ENCODE peak calls at places on chromosomes 6 and 20, in five cellular contexts. One of them, this sample, is unnamed.

GRCh38 chr20:41330343-41330720 is 10.3 kb upstream of the LPIN3 start:
- DNase-seq in astrocyte of the spinal cord: no peak
- DNase-seq in BJ: no peak
- DNase-seq in right lobe of liver: no peak
- DNase-seq in CD8-positive, alpha-beta T cell: no peak
- DNase-seq in this sample: peak; percentile 25

GRCh38 chr6:149834513-149835481 is 29.4 kb downstream of the LRP11 start:
- DNase-seq in astrocyte of the spinal cord: peak; percentile 77
- DNase-seq in BJ: no peak
- DNase-seq in right lobe of liver: no peak
- DNase-seq in CD8-positive, alpha-beta T cell: peak; percentile 63
- DNase-seq in this sample: peak; percentile 91

GRCh38 chr20:57222631-57222950 is 43.9 kb downstream of the BMP7 start:
- DNase-seq in astrocyte of the spinal cord: no peak
- DNase-seq in BJ: no peak
- DNase-seq in right lobe of liver: no peak
- DNase-seq in CD8-positive, alpha-beta T cell: no peak
- DNase-seq in this sample: no peak

GRCh38 chr6:1700283-1700967 is 90.7 kb downstream of the FOXC1 start:
- DNase-seq in astrocyte of the spinal cord: no peak
- DNase-seq in BJ: no peak
- DNase-seq in right lobe of liver: no peak
- DNase-seq in CD8-positive, alpha-beta T cell: no peak
- DNase-seq in this sample: no peak

GRCh38 chr6:111692327-111693164 is 86.9 kb upstream of the TRAF3IP2 start:
- DNase-seq in astrocyte of the spinal cord: no peak
- DNase-seq in BJ: no peak
- DNase-seq in right lobe of liver: peak; percentile 71
- DNase-seq in CD8-positive, alpha-beta T cell: no peak
- DNase-seq in this sample: no peak

GRCh38 chr6:11143394-11144371 is 32.2 kb upstream of the ERVFRD-1 start:
- DNase-seq in astrocyte of the spinal cord: peak; percentile 88
- DNase-seq in BJ: peak; percentile 43
- DNase-seq in right lobe of liver: peak; percentile 78
- DNase-seq in CD8-positive, alpha-beta T cell: no peak
- DNase-seq in this sample: peak; percentile 99

GRCh38 chr6:33952016-33952415 is 148.2 kb upstream of the MLN start:
- DNase-seq in astrocyte of the spinal cord: no peak
- DNase-seq in BJ: no peak
- DNase-seq in right lobe of liver: no peak
- DNase-seq in CD8-positive, alpha-beta T cell: no peak
- DNase-seq in this sample: no peak

GRCh38 chr20:58864346-58864745 is 11.8 kb downstream of the GNAS start:
- DNase-seq in astrocyte of the spinal cord: no peak
- DNase-seq in BJ: no peak
- DNase-seq in right lobe of liver: no peak
- DNase-seq in CD8-positive, alpha-beta T cell: no peak
- DNase-seq in this sample: no peak

GRCh38 chr6:26216015-26216885 is 129.0 kb downstream of the HFE start:
- DNase-seq in astrocyte of the spinal cord: peak; percentile 99
- DNase-seq in BJ: peak; percentile 100
- DNase-seq in right lobe of liver: peak; percentile 60
- DNase-seq in CD8-positive, alpha-beta T cell: peak; percentile 61
- DNase-seq in this sample: peak; percentile 98

GRCh38 chr20:50642288-50642803 is 49.0 kb downstream of the RIPOR3 start:
- DNase-seq in astrocyte of the spinal cord: no peak
- DNase-seq in BJ: no peak
- DNase-seq in right lobe of liver: no peak
- DNase-seq in CD8-positive, alpha-beta T cell: no peak
- DNase-seq in this sample: no peak

DNA sequence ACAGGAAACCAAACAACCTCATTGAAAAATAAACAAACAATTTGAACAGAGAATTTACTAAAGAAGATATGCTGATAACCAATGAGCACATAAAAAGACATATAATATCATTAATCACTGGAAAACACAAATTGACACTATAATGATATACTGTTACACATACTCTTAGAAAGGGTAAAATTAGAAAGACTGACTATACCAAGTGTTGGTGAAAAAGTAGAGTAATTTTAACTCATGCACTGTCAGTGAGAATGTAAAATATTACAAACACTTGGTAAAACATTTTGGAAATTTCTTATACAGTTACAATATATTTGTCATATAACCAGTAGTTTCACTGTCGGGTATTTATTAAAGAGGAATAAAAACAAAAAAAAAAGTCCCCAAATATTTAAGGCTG is 1139.2 kb upstream of the GJE1 start:
- DNase-seq in astrocyte of the spinal cord: no peak
- DNase-seq in BJ: no peak
- DNase-seq in right lobe of liver: no peak
- DNase-seq in CD8-positive, alpha-beta T cell: no peak
- DNase-seq in this sample: no peak
- H3K4me3 ChIP-seq in astrocyte of the spinal cord: no peak overlapping the region
- H3K4me3 ChIP-seq in BJ: no peak overlapping the region
- H3K4me3 ChIP-seq in right lobe of liver: no peak overlapping the region
- H3K4me3 ChIP-seq in CD8-positive, alpha-beta T cell: no peak overlapping the region
- H3K4me3 ChIP-seq in this sample: no peak overlapping the region

GRCh38 chr6:3750324-3751018 is 1.0 kb downstream of the PXDC1 start:
- DNase-seq in astrocyte of the spinal cord: peak; percentile 82
- DNase-seq in BJ: no peak
- DNase-seq in right lobe of liver: peak; percentile 89
- DNase-seq in CD8-positive, alpha-beta T cell: no peak
- DNase-seq in this sample: peak; percentile 73
- TF ChIP-seq CTCF in astrocyte of the spinal cord: no peak
- TF ChIP-seq CTCF in BJ: no peak
- TF ChIP-seq CTCF in right lobe of liver: peak; percentile 3
- TF ChIP-seq CTCF in CD8-positive, alpha-beta T cell: no peak
- TF ChIP-seq CTCF in this sample: no peak

GRCh38 chr6:136742125-136742524 is 50.2 kb downstream of the MAP3K5 start:
- DNase-seq in astrocyte of the spinal cord: no peak
- DNase-seq in BJ: no peak
- DNase-seq in right lobe of liver: no peak
- DNase-seq in CD8-positive, alpha-beta T cell: no peak
- DNase-seq in this sample: no peak
- H3K4me3 ChIP-seq in astrocyte of the spinal cord: no peak overlapping the region
- H3K4me3 ChIP-seq in BJ: no peak overlapping the region
- H3K4me3 ChIP-seq in right lobe of liver: no peak overlapping the region
- H3K4me3 ChIP-seq in CD8-positive, alpha-beta T cell: no peak overlapping the region
- H3K4me3 ChIP-seq in this sample: no peak overlapping the region

DNA sequence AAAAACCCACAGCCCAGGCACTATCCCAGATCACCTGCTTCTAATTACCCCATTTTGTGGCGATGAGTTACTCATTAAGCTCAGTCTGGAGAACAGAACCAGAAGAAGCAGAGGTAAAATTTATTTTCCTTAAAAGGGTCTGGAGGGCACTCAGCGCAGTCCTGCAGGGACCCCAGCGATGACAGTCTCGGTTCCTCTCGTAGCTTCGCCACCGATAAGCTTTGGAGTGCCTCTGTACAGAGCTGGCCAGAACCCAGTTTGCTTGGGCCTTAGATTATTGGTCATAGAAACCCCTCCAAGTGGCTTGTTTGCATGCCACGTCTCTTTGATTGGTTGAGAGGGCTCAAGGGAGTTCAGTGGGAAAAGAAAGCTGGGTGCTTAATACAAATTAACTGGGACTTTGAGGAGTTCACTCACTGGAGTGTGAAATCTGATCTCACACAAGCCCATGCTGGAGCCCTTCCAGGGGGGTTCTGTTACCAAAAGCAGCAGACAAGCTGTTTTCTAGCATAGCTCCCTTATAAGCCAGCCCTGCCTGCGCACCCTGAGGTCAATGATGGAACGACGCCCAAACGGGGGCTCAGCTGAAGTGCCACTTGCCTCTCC is 158.5 kb upstream of the ARID1B start:
- DNase-seq in astrocyte of the spinal cord: no peak
- DNase-seq in BJ: no peak
- DNase-seq in right lobe of liver: no peak
- DNase-seq in CD8-positive, alpha-beta T cell: no peak
- DNase-seq in this sample: no peak
- TF ChIP-seq CTCF in astrocyte of the spinal cord: no peak
- TF ChIP-seq CTCF in BJ: no peak
- TF ChIP-seq CTCF in right lobe of liver: no peak
- TF ChIP-seq CTCF in CD8-positive, alpha-beta T cell: no peak
- TF ChIP-seq CTCF in this sample: no peak

GRCh38 chr6:131843768-131844167 is 35.9 kb downstream of the ENPP1 start:
- DNase-seq in astrocyte of the spinal cord: no peak
- DNase-seq in BJ: no peak
- DNase-seq in right lobe of liver: no peak
- DNase-seq in CD8-positive, alpha-beta T cell: no peak
- DNase-seq in this sample: no peak

GRCh38 chr6:131844243-131844841 is 36.5 kb downstream of the ENPP1 start:
- DNase-seq in astrocyte of the spinal cord: peak; percentile 19
- DNase-seq in BJ: peak; percentile 41
- DNase-seq in right lobe of liver: no peak
- DNase-seq in CD8-positive, alpha-beta T cell: no peak
- DNase-seq in this sample: peak; percentile 63

GRCh38 chr6:131846905-131847304 is 39.1 kb downstream of the ENPP1 start:
- DNase-seq in astrocyte of the spinal cord: no peak
- DNase-seq in BJ: no peak
- DNase-seq in right lobe of liver: no peak
- DNase-seq in CD8-positive, alpha-beta T cell: no peak
- DNase-seq in this sample: no peak

GRCh38 chr6:131849799-131850198 is 42.0 kb downstream of the ENPP1 start:
- DNase-seq in astrocyte of the spinal cord: no peak
- DNase-seq in BJ: no peak
- DNase-seq in right lobe of liver: no peak
- DNase-seq in CD8-positive, alpha-beta T cell: no peak
- DNase-seq in this sample: no peak

GRCh38 chr6:131846023-131846663 is 38.3 kb downstream of the ENPP1 start:
- DNase-seq in astrocyte of the spinal cord: no peak
- DNase-seq in BJ: no peak
- DNase-seq in right lobe of liver: no peak
- DNase-seq in CD8-positive, alpha-beta T cell: no peak
- DNase-seq in this sample: no peak
- H3K4me3 ChIP-seq in astrocyte of the spinal cord: no peak overlapping the region
- H3K4me3 ChIP-seq in BJ: no peak overlapping the region
- H3K4me3 ChIP-seq in right lobe of liver: peak overlapping the region; percentile 56
- H3K4me3 ChIP-seq in CD8-positive, alpha-beta T cell: no peak overlapping the region
- H3K4me3 ChIP-seq in this sample: no peak overlapping the region

This sample was measured in epithelial cell of esophagus.